ENCODE peak calls at places on chromosomes 3 and 15, in five cellular contexts. J is fibroblast of the conjunctiva; R is HL-60; L is nephron progenitor cell; H is activated T-helper 1 cell treated with anti-CD3 and anti-CD28 coated beads, Interleukin-2, amount 50 U/mL, for 16 hours. W is an unnamed sample.

GRCh38 chr15:68431792-68432401 is at the start of gene ITGA11:
- DNase-seq in J (no peak), R (peak), L (peak), H (no peak), W (no peak)

GRCh38 chr3:54897028-54897711 is 30.7 kb downstream of the LRTM1 start:
- DNase-seq in J (peak), R (no peak), L (no peak), H (no peak), W (no peak)

GRCh38 chr3:171663805-171664204 is 146.5 kb downstream of the PLD1 start:
- DNase-seq in J (no peak), R (no peak), L (no peak), H (no peak), W (no peak)

GRCh38 chr15:68986292-68986691 is 28.2 kb upstream of the NOX5 start:
- DNase-seq in J (no peak), R (no peak), L (no peak), H (no peak), W (no peak)

GRCh38 chr3:105812194-105812586 is 56.6 kb downstream of the CBLB start:
- DNase-seq in J (no peak), R (no peak), L (no peak), H (no peak), W (no peak)

GRCh38 chr3:35184775-35185174 is 454.6 kb upstream of the ARPP21 start:
- DNase-seq in J (peak), R (no peak), L (no peak), H (no peak), W (no peak)

GRCh38 chr3:187464682-187465081 is 96.5 kb downstream of the RTP4 start:
- DNase-seq in J (no peak), R (no peak), L (no peak), H (no peak), W (no peak)

GRCh38 chr3:112778298-112779008 is 68.2 kb downstream of the CD200R1L start:
- DNase-seq in J (peak), R (no peak), L (no peak), H (no peak), W (no peak)

GRCh38 chr15:69272139-69272538 is 26.6 kb upstream of the PAQR5 start:
- DNase-seq in J (no peak), R (no peak), L (no peak), H (no peak), W (no peak)

GRCh38 chr3:94862703-94863102 is 799.8 kb downstream of the NSUN3 start:
- DNase-seq in J (no peak), R (peak), L (no peak), H (no peak), W (no peak)

GRCh38 chr3:15347104-15347736 is 14.8 kb upstream of the SH3BP5 start:
- DNase-seq in J (no peak), R (no peak), L (no peak), H (no peak), W (no peak)

GRCh38 chr15:71761649-71762048 is 48.7 kb upstream of the NR2E3 start:
- DNase-seq in J (peak), R (no peak), L (no peak), H (no peak), W (no peak)

GRCh38 chr15:44094776-44095175 is 100.3 kb downstream of the FRMD5 start:
- DNase-seq in J (no peak), R (no peak), L (no peak), H (no peak), W (no peak)

GRCh38 chr3:140365872-140366697 is 311.8 kb upstream of the TRIM42 start:
- DNase-seq in J (no peak), R (no peak), L (no peak), H (no peak), W (no peak)

GRCh38 chr3:47678446-47679338 is 100.0 kb upstream of the CSPG5 start:
- DNase-seq in J (no peak), R (no peak), L (no peak), H (no peak), W (no peak)

GRCh38 chr3:113374078-113374477 is 67.2 kb downstream of the CFAP44 start:
- DNase-seq in J (no peak), R (no peak), L (no peak), H (no peak), W (no peak)

GRCh38 chr3:69368129-69368741 is 17.7 kb downstream of the FRMD4B start:
- DNase-seq in J (no peak), R (peak), L (no peak), H (no peak), W (no peak)

GRCh38 chr15:67148196-67148701 is 82.8 kb downstream of the SMAD3 start:
- DNase-seq in J (no peak), R (peak), L (no peak), H (no peak), W (no peak)

GRCh38 chr3:144645300-144645699 is 673.7 kb downstream of the DIPK2A start:
- DNase-seq in J (no peak), R (no peak), L (no peak), H (no peak), W (no peak)

GRCh38 chr15:88769161-88769971 is 33.9 kb upstream of the ACAN start:
- DNase-seq in J (no peak), R (no peak), L (peak), H (no peak), W (no peak)

GRCh38 chr3:57956119-57956832 is 51.9 kb upstream of the FLNB start:
- DNase-seq in J (no peak), R (no peak), L (no peak), H (no peak), W (peak)

GRCh38 chr15:77030928-77031375 is 36.0 kb downstream of the PSTPIP1 start:
- DNase-seq in J (no peak), R (no peak), L (no peak), H (no peak), W (no peak)